ENCODE peak calls at places on chromosomes 3 and 15, in nine cellular contexts. One of them, this sample, is unnamed.

GRCh38 chr3:4821975-4822374 is 157.3 kb upstream of the BHLHE40 start:
- DNase-seq in neural progenitor cell: no peak
- DNase-seq in OCI-LY7: peak; percentile 13
- DNase-seq in right atrium auricular region: no peak
- DNase-seq in skeletal muscle cell: no peak
- DNase-seq in SJSA1: no peak
- DNase-seq in CD4-positive, CD25-positive, alpha-beta regulatory T cell: peak; percentile 96
- DNase-seq in fibroblast of lung: no peak
- DNase-seq in right cardiac atrium: no peak
- DNase-seq in this sample: peak; percentile 97

GRCh38 chr3:156643729-156644389 is 30.5 kb upstream of the TIPARP start:
- DNase-seq in neural progenitor cell: no peak
- DNase-seq in OCI-LY7: no peak
- DNase-seq in right atrium auricular region: no peak
- DNase-seq in skeletal muscle cell: peak; percentile 75
- DNase-seq in SJSA1: no peak
- DNase-seq in CD4-positive, CD25-positive, alpha-beta regulatory T cell: peak; percentile 70
- DNase-seq in fibroblast of lung: peak; percentile 27
- DNase-seq in right cardiac atrium: no peak
- DNase-seq in this sample: no peak

GRCh38 chr3:25585361-25586166 is 79.1 kb downstream of the TOP2B start:
- DNase-seq in neural progenitor cell: no peak
- DNase-seq in OCI-LY7: no peak
- DNase-seq in right atrium auricular region: peak; percentile 57
- DNase-seq in skeletal muscle cell: no peak
- DNase-seq in SJSA1: no peak
- DNase-seq in CD4-positive, CD25-positive, alpha-beta regulatory T cell: no peak
- DNase-seq in fibroblast of lung: no peak
- DNase-seq in right cardiac atrium: no peak
- DNase-seq in this sample: no peak

GRCh38 chr15:74631935-74632560 is 16.4 kb downstream of the CLK3 start:
- DNase-seq in neural progenitor cell: peak; percentile 72
- DNase-seq in OCI-LY7: peak; percentile 68
- DNase-seq in right atrium auricular region: no peak
- DNase-seq in skeletal muscle cell: no peak
- DNase-seq in SJSA1: peak; percentile 64
- DNase-seq in CD4-positive, CD25-positive, alpha-beta regulatory T cell: peak; percentile 70
- DNase-seq in fibroblast of lung: peak; percentile 49
- DNase-seq in right cardiac atrium: peak; percentile 83
- DNase-seq in this sample: no peak

GRCh38 chr15:49865925-49866757 is 245.3 kb downstream of the DTWD1 start:
- DNase-seq in neural progenitor cell: no peak
- DNase-seq in OCI-LY7: no peak
- DNase-seq in right atrium auricular region: no peak
- DNase-seq in skeletal muscle cell: no peak
- DNase-seq in SJSA1: no peak
- DNase-seq in CD4-positive, CD25-positive, alpha-beta regulatory T cell: no peak
- DNase-seq in fibroblast of lung: no peak
- DNase-seq in right cardiac atrium: no peak
- DNase-seq in this sample: no peak

GRCh38 chr3:57227930-57228733 is 603 bp downstream of the APPL1 start:
- DNase-seq in neural progenitor cell: peak; percentile 45
- DNase-seq in OCI-LY7: peak; percentile 80
- DNase-seq in right atrium auricular region: peak; percentile 61
- DNase-seq in skeletal muscle cell: no peak
- DNase-seq in SJSA1: no peak
- DNase-seq in CD4-positive, CD25-positive, alpha-beta regulatory T cell: peak; percentile 70
- DNase-seq in fibroblast of lung: peak; percentile 71
- DNase-seq in right cardiac atrium: peak; percentile 78
- DNase-seq in this sample: no peak

GRCh38 chr15:48850648-48851047 is 27.3 kb upstream of the EID1 start:
- DNase-seq in neural progenitor cell: no peak
- DNase-seq in OCI-LY7: no peak
- DNase-seq in right atrium auricular region: no peak
- DNase-seq in skeletal muscle cell: no peak
- DNase-seq in SJSA1: no peak
- DNase-seq in CD4-positive, CD25-positive, alpha-beta regulatory T cell: no peak
- DNase-seq in fibroblast of lung: no peak
- DNase-seq in right cardiac atrium: no peak
- DNase-seq in this sample: no peak

GRCh38 chr15:25244731-25245585 is 193.9 kb downstream of the UBE3A start:
- DNase-seq in neural progenitor cell: no peak
- DNase-seq in OCI-LY7: no peak
- DNase-seq in right atrium auricular region: peak; percentile 34
- DNase-seq in skeletal muscle cell: no peak
- DNase-seq in SJSA1: peak; percentile 32
- DNase-seq in CD4-positive, CD25-positive, alpha-beta regulatory T cell: no peak
- DNase-seq in fibroblast of lung: no peak
- DNase-seq in right cardiac atrium: peak; percentile 30
- DNase-seq in this sample: no peak

GRCh38 chr3:124771083-124771445 is 40.8 kb downstream of the UMPS start:
- DNase-seq in neural progenitor cell: no peak
- DNase-seq in OCI-LY7: no peak
- DNase-seq in right atrium auricular region: no peak
- DNase-seq in skeletal muscle cell: no peak
- DNase-seq in SJSA1: no peak
- DNase-seq in CD4-positive, CD25-positive, alpha-beta regulatory T cell: no peak
- DNase-seq in fibroblast of lung: no peak
- DNase-seq in right cardiac atrium: no peak
- DNase-seq in this sample: no peak

GRCh38 chr3:133955892-133956291 is 60.2 kb upstream of the RAB6B start:
- DNase-seq in neural progenitor cell: no peak
- DNase-seq in OCI-LY7: no peak
- DNase-seq in right atrium auricular region: no peak
- DNase-seq in skeletal muscle cell: no peak
- DNase-seq in SJSA1: no peak
- DNase-seq in CD4-positive, CD25-positive, alpha-beta regulatory T cell: no peak
- DNase-seq in fibroblast of lung: no peak
- DNase-seq in right cardiac atrium: no peak
- DNase-seq in this sample: no peak

GRCh38 chr3:50610992-50611463 is 546 bp downstream of the CISH start:
- DNase-seq in neural progenitor cell: no peak
- DNase-seq in OCI-LY7: no peak
- DNase-seq in right atrium auricular region: no peak
- DNase-seq in skeletal muscle cell: no peak
- DNase-seq in SJSA1: no peak
- DNase-seq in CD4-positive, CD25-positive, alpha-beta regulatory T cell: no peak
- DNase-seq in fibroblast of lung: no peak
- DNase-seq in right cardiac atrium: peak; percentile 65
- DNase-seq in this sample: no peak

GRCh38 chr3:16884084-16884747 is 539 bp upstream of the PLCL2 start:
- DNase-seq in neural progenitor cell: peak; percentile 91
- DNase-seq in OCI-LY7: peak; percentile 83
- DNase-seq in right atrium auricular region: no peak
- DNase-seq in skeletal muscle cell: no peak
- DNase-seq in SJSA1: peak; percentile 76
- DNase-seq in CD4-positive, CD25-positive, alpha-beta regulatory T cell: peak; percentile 66
- DNase-seq in fibroblast of lung: peak; percentile 39
- DNase-seq in right cardiac atrium: peak; percentile 92
- DNase-seq in this sample: no peak

GRCh38 chr15:92053727-92054316 is 200.3 kb downstream of the SLCO3A1 start:
- DNase-seq in neural progenitor cell: no peak
- DNase-seq in OCI-LY7: peak; percentile 18
- DNase-seq in right atrium auricular region: no peak
- DNase-seq in skeletal muscle cell: no peak
- DNase-seq in SJSA1: no peak
- DNase-seq in CD4-positive, CD25-positive, alpha-beta regulatory T cell: no peak
- DNase-seq in fibroblast of lung: no peak
- DNase-seq in right cardiac atrium: no peak
- DNase-seq in this sample: no peak

DNA sequence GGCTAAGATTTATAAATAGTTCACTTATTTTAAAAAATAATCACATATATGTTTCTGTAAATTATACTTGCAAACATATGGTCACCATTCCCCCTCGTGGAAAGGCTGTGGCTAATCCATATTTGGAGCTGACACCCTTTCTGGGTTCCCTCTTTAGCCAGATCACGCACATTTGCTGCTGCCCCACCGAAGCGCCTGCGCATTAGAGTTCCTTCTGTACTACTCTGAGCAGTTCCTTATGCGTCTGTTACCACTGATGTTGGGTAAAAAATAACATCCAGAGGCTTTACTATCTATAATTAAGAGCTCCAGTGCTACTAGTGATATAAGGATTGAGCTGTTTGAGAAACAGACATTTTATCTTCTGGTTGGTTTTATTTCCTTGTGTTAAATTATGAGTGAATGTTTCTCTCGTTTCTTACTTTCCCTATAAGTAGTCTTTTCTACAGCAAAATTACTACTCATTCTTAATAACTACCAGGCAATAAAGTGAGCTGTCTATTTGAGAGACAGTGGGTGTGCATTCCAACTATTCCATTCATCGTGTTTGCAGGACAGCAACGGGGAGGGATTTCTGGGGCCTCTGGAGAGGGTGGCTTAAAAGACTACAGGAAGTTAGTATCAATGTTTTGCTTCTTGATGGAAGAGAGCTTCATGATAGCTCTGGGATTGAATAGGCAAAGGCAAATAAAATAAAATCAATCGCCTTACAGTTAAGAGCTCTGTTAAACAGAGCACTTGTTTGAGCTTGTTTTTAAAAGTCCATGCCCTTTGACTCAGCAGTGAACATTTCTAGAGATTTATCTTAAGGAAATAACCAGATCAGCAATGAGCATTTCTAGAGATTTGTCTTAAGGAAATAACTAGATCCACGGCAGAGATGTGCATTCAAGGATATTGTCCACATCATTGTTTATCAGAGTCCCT is 245.2 kb downstream of the CD47 start:
- DNase-seq in neural progenitor cell: no peak
- DNase-seq in OCI-LY7: no peak
- DNase-seq in right atrium auricular region: no peak
- DNase-seq in skeletal muscle cell: peak; percentile 11
- DNase-seq in SJSA1: no peak
- DNase-seq in CD4-positive, CD25-positive, alpha-beta regulatory T cell: no peak
- DNase-seq in fibroblast of lung: no peak
- DNase-seq in right cardiac atrium: no peak
- DNase-seq in this sample: no peak
- H3K4me3 ChIP-seq in neural progenitor cell: no peak overlapping the region
- H3K4me3 ChIP-seq in OCI-LY7: no peak overlapping the region
- H3K4me3 ChIP-seq in right atrium auricular region: no peak overlapping the region
- H3K4me3 ChIP-seq in skeletal muscle cell: no peak overlapping the region
- H3K4me3 ChIP-seq in SJSA1: no peak overlapping the region
- H3K4me3 ChIP-seq in CD4-positive, CD25-positive, alpha-beta regulatory T cell: no peak overlapping the region
- H3K4me3 ChIP-seq in fibroblast of lung: no peak overlapping the region
- H3K4me3 ChIP-seq in right cardiac atrium: no peak overlapping the region
- H3K4me3 ChIP-seq in this sample: no peak overlapping the region

DNA sequence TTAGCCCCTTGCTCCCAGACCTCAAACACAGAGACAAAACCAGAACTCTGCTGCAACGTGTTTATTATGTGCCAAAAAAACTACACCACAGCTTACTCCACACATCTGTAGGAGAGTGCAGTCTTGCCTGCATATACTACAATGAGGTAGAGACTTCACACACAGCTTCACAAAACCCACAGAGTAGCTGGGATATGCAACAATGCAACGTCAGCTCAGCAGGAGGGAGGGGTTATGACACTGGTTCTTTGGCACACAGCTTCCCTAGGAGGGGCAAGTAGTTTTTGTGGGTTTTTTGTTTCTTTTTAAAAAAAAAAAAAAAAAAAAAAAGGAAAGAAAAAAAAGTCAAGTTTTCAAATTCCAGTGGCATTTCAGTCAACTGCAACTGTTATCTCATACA is 2.9 kb upstream of the RPS17 start:
- DNase-seq in neural progenitor cell: peak; percentile 66
- DNase-seq in OCI-LY7: no peak
- DNase-seq in right atrium auricular region: peak; percentile 64
- DNase-seq in skeletal muscle cell: peak; percentile 83
- DNase-seq in SJSA1: no peak
- DNase-seq in CD4-positive, CD25-positive, alpha-beta regulatory T cell: peak; percentile 30
- DNase-seq in fibroblast of lung: peak; percentile 87
- DNase-seq in right cardiac atrium: no peak
- DNase-seq in this sample: peak; percentile 91
- H3K4me3 ChIP-seq in neural progenitor cell: no peak overlapping the region
- H3K4me3 ChIP-seq in OCI-LY7: no peak overlapping the region
- H3K4me3 ChIP-seq in right atrium auricular region: no peak overlapping the region
- H3K4me3 ChIP-seq in skeletal muscle cell: no peak overlapping the region
- H3K4me3 ChIP-seq in SJSA1: no peak overlapping the region
- H3K4me3 ChIP-seq in CD4-positive, CD25-positive, alpha-beta regulatory T cell: no peak overlapping the region
- H3K4me3 ChIP-seq in fibroblast of lung: no peak overlapping the region
- H3K4me3 ChIP-seq in right cardiac atrium: no peak overlapping the region
- H3K4me3 ChIP-seq in this sample: no peak overlapping the region

GRCh38 chr3:184176377-184177330 is 2.0 kb downstream of the AP2M1 start:
- DNase-seq in neural progenitor cell: peak; percentile 96
- DNase-seq in OCI-LY7: no peak
- DNase-seq in right atrium auricular region: peak; percentile 87
- DNase-seq in skeletal muscle cell: peak; percentile 90
- DNase-seq in SJSA1: peak; percentile 96
- DNase-seq in CD4-positive, CD25-positive, alpha-beta regulatory T cell: no peak
- DNase-seq in fibroblast of lung: peak; percentile 93
- DNase-seq in right cardiac atrium: peak; percentile 83
- DNase-seq in this sample: no peak

GRCh38 chr3:184177331-184177731 is 2.7 kb downstream of the AP2M1 start:
- DNase-seq in neural progenitor cell: peak; percentile 79
- DNase-seq in OCI-LY7: no peak
- DNase-seq in right atrium auricular region: no peak
- DNase-seq in skeletal muscle cell: no peak
- DNase-seq in SJSA1: no peak
- DNase-seq in CD4-positive, CD25-positive, alpha-beta regulatory T cell: no peak
- DNase-seq in fibroblast of lung: peak; percentile 57
- DNase-seq in right cardiac atrium: no peak
- DNase-seq in this sample: no peak

GRCh38 chr3:184175506-184175905 is 851 bp downstream of the AP2M1 start:
- DNase-seq in neural progenitor cell: no peak
- DNase-seq in OCI-LY7: no peak
- DNase-seq in right atrium auricular region: no peak
- DNase-seq in skeletal muscle cell: no peak
- DNase-seq in SJSA1: no peak
- DNase-seq in CD4-positive, CD25-positive, alpha-beta regulatory T cell: no peak
- DNase-seq in fibroblast of lung: no peak
- DNase-seq in right cardiac atrium: no peak
- DNase-seq in this sample: no peak

GRCh38 chr3:184174646-184175492 is at the start of gene AP2M1:
- DNase-seq in neural progenitor cell: peak; percentile 99
- DNase-seq in OCI-LY7: peak; percentile 99
- DNase-seq in right atrium auricular region: peak; percentile 99
- DNase-seq in skeletal muscle cell: peak; percentile 98
- DNase-seq in SJSA1: peak; percentile 98
- DNase-seq in CD4-positive, CD25-positive, alpha-beta regulatory T cell: peak; percentile 98
- DNase-seq in fibroblast of lung: peak; percentile 100
- DNase-seq in right cardiac atrium: peak; percentile 99
- DNase-seq in this sample: peak; percentile 98

GRCh38 chr3:184175981-184176376 is 1.3 kb downstream of the AP2M1 start:
- DNase-seq in neural progenitor cell: no peak
- DNase-seq in OCI-LY7: no peak
- DNase-seq in right atrium auricular region: no peak
- DNase-seq in skeletal muscle cell: no peak
- DNase-seq in SJSA1: no peak
- DNase-seq in CD4-positive, CD25-positive, alpha-beta regulatory T cell: no peak
- DNase-seq in fibroblast of lung: no peak
- DNase-seq in right cardiac atrium: no peak
- DNase-seq in this sample: no peak
- H3K4me3 ChIP-seq in neural progenitor cell: peak overlapping the region; percentile 97
- H3K4me3 ChIP-seq in OCI-LY7: peak overlapping the region; percentile 94
- H3K4me3 ChIP-seq in right atrium auricular region: peak overlapping the region; percentile 100
- H3K4me3 ChIP-seq in skeletal muscle cell: peak overlapping the region; percentile 99
- H3K4me3 ChIP-seq in SJSA1: peak overlapping the region; percentile 88
- H3K4me3 ChIP-seq in CD4-positive, CD25-positive, alpha-beta regulatory T cell: peak overlapping the region; percentile 78
- H3K4me3 ChIP-seq in fibroblast of lung: peak overlapping the region; percentile 47
- H3K4me3 ChIP-seq in right cardiac atrium: peak overlapping the region; percentile 73
- H3K4me3 ChIP-seq in this sample: peak overlapping the region; percentile 87

DNA sequence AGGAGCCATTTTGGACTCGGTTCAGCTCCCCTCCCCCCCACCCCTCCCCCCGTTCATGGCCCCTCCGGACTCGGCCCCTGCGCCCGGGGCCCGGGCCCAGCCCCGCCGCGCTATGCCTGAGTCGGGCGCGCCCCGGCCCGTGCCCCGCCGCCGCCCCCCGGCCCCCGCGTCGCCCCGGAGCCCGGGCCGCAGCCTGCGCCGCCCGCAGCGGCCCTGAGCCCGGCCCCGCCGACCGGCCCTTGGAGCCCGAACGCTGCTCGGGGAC is 156 bp downstream of the ACVR2B start:
- DNase-seq in neural progenitor cell: no peak
- DNase-seq in OCI-LY7: no peak
- DNase-seq in right atrium auricular region: no peak
- DNase-seq in skeletal muscle cell: no peak
- DNase-seq in SJSA1: no peak
- DNase-seq in CD4-positive, CD25-positive, alpha-beta regulatory T cell: no peak
- DNase-seq in fibroblast of lung: no peak
- DNase-seq in right cardiac atrium: no peak
- DNase-seq in this sample: no peak
- H3K4me3 ChIP-seq in neural progenitor cell: peak overlapping the region; percentile 100
- H3K4me3 ChIP-seq in OCI-LY7: peak overlapping the region; percentile 72
- H3K4me3 ChIP-seq in right atrium auricular region: peak overlapping the region; percentile 77
- H3K4me3 ChIP-seq in skeletal muscle cell: peak overlapping the region; percentile 75
- H3K4me3 ChIP-seq in SJSA1: peak overlapping the region; percentile 90
- H3K4me3 ChIP-seq in CD4-positive, CD25-positive, alpha-beta regulatory T cell: no peak overlapping the region
- H3K4me3 ChIP-seq in fibroblast of lung: peak overlapping the region; percentile 63
- H3K4me3 ChIP-seq in right cardiac atrium: peak overlapping the region; percentile 95
- H3K4me3 ChIP-seq in this sample: peak overlapping the region; percentile 90